ENCODE peak calls at places on chromosomes 6 and 20, in ten cellular contexts. O is vagina, V is breast epithelium, A is spleen, C is HCT116, J is SK-N-SH, K is esophagus muscularis mucosa, H is GM23338, D is endothelial cell of umbilical vein, X is stomach. U is an unnamed sample.

GRCh38 chr20:32973077-32973717 is 31.0 kb downstream of the SUN5 start:
- DNase-seq in O (no peak), V (no peak), K (no peak), A (no peak), C (no peak), J (no peak), X (no peak), H (no peak), D (no peak), U (no peak)

GRCh38 chr6:134676307-134677281 is 273.3 kb downstream of the ALDH8A1 start:
- DNase-seq in V (no peak), A (no peak), D (no peak), H (no peak), C (no peak), J (no peak), X (peak), K (no peak), O (no peak), U (no peak)

GRCh38 chr6:13715444-13715883 is 3.8 kb upstream of the RANBP9 start:
- DNase-seq in J (no peak), V (no peak), K (no peak), H (no peak), A (no peak), O (no peak), X (no peak), D (no peak), C (no peak), U (peak)

GRCh38 chr20:2539341-2539740 is 3.0 kb downstream of the TMC2 start:
- DNase-seq in K (no peak), H (no peak), D (no peak), A (no peak), J (no peak), X (no peak), O (no peak), C (no peak), V (no peak), U (no peak)

GRCh38 chr6:115360602-115361325 is 699.9 kb downstream of the FRK start:
- DNase-seq in X (no peak), V (no peak), K (no peak), O (no peak), C (no peak), A (no peak), J (no peak), H (no peak), D (no peak), U (no peak)

GRCh38 chr6:90978046-90978445 is 391.2 kb upstream of the MAP3K7 start:
- DNase-seq in J (no peak), O (no peak), C (no peak), A (no peak), X (no peak), K (no peak), H (no peak), D (no peak), V (no peak), U (no peak)

GRCh38 chr6:50655848-50656453 is 57.4 kb upstream of the TFAP2D start:
- DNase-seq in X (no peak), J (peak), H (peak), A (no peak), C (no peak), K (no peak), O (no peak), D (peak), V (no peak), U (no peak)

GRCh38 chr20:14918281-14918680 is 580.9 kb upstream of the FLRT3 start:
- DNase-seq in X (no peak), D (no peak), O (no peak), H (no peak), C (no peak), V (no peak), K (no peak), A (no peak), J (no peak), U (no peak)

GRCh38 chr6:127554435-127555006 is 22.5 kb upstream of the C6orf58 start:
- DNase-seq in C (peak), D (peak), O (no peak), A (no peak), X (peak), H (peak), J (peak), V (no peak), K (no peak), U (no peak)
- TF ChIP-seq CTCF in C (peak), D (no peak), O (no peak), A (no peak), X (no peak), H (peak), J (peak), V (no peak), K (peak), U (peak)

GRCh38 chr6:128400875-128401274 is 119.5 kb downstream of the PTPRK start:
- DNase-seq in V (no peak), H (no peak), K (no peak), A (no peak), O (no peak), J (no peak), X (no peak), C (no peak), D (no peak), U (no peak)

GRCh38 chr6:128394171-128394570 is 126.2 kb downstream of the PTPRK start:
- DNase-seq in X (no peak), H (no peak), D (no peak), C (no peak), K (no peak), A (no peak), O (no peak), J (no peak), V (no peak), U (no peak)

GRCh38 chr6:128403618-128404444 is 116.6 kb downstream of the PTPRK start:
- DNase-seq in C (no peak), J (no peak), X (no peak), A (no peak), V (no peak), K (no peak), O (no peak), D (no peak), H (no peak), U (no peak)

GRCh38 chr6:128395596-128395995 is 124.8 kb downstream of the PTPRK start:
- DNase-seq in J (no peak), O (no peak), V (no peak), H (no peak), K (no peak), D (peak), X (no peak), C (no peak), A (no peak), U (no peak)

DNA sequence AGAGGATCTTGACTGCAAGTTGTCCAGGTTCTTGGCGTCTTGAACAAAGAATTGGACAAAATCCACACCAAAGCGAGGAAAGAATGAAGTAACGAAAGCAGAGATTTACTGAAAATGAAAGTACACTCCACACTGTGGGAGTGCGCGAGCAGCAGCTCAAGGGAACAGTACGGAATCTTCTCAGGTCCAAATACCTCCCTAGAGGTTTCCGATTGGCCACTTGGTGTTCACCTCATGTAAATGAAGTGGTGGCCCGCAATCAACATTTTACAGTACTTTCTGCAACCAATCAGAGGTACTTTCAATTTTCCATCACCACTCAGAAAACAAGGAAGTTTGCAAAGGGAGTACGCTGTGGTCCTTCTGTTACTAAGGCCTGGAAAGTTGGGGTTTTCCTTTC is 122.4 kb downstream of the PTPRK start:
- DNase-seq in J (no peak), V (no peak), H (peak), C (no peak), O (no peak), X (no peak), A (no peak), K (no peak), D (no peak), U (no peak)
- TF ChIP-seq POLR2AphosphoS5 in J (no peak), V (no peak), H (no peak), C (no peak), O (no peak), X (no peak), A (no peak), K (no peak), D (no peak), U (no peak)

DNA sequence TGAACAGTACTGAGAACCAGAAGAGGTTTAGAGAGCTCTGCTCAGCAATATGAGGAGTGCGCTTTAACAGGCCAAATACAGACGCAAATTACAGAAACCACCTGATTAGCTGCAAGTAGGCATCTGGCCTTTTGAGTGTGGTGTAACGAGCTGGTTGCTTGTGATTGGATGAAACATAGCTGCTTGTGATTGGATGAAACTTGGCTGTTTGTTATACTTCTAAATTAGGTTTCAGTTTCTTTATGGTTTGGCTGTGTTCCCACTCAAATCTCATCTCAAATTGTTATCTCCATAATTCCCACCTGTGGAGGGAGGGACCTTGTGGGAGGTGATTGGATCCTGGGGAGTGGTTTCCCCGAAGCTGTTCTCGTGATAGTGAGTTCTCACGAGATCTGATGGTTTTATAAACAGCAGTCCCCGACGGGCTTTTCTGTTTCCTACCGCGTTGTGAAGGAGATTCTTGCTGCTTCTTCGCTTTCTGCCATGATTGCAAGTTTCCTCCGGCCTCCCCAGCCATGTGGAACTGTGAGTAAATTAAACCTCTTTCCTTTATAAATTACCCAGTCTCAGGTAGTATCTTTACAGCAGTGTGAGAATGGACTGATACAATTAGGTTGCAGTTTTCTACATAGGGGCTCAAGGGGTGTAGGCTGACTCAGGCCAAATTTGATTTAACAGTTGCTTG is 655.9 kb upstream of the MAN1A1 start:
- DNase-seq in J (peak), V (no peak), K (no peak), H (peak), C (no peak), A (no peak), O (no peak), D (no peak), X (no peak), U (no peak)
- H3K27ac ChIP-seq in J (peak), V (no peak), K (no peak), H (no peak), C (no peak), A (no peak), O (no peak), D (no peak), X (no peak), U (no peak)

GRCh38 chr6:125546827-125547226 is 202.6 kb upstream of the HEY2 start:
- DNase-seq in A (no peak), O (no peak), K (no peak), H (peak), X (no peak), V (no peak), D (no peak), J (no peak), C (peak), U (no peak)
- TF ChIP-seq CTCF in A (no peak), O (no peak), K (peak), H (no peak), X (no peak), V (no peak), D (no peak), J (no peak), C (no peak), U (no peak)

GRCh38 chr20:57524511-57525176 is at the start of gene CTCFL:
- DNase-seq in J (no peak), C (no peak), X (no peak), H (peak), K (no peak), A (no peak), V (no peak), D (no peak), O (no peak), U (no peak)
- TF ChIP-seq POLR2AphosphoS5 in J (no peak), C (no peak), X (no peak), H (no peak), K (no peak), A (no peak), V (no peak), D (no peak), O (no peak), U (no peak)

U was measured in HL-60.